ENCODE peak calls at places on chromosome 13, in eight cellular contexts. E is HFFc6, V is H1, Y is fibroblast of villous mesenchyme, T is tibial nerve, F is mucosa of descending colon, W is mesothelial cell of epicardium, D is RWPE1. G is an unnamed sample.
A peak's percentile ranks its signal among the peaks of the same experiment; 100 is the strongest.

GRCh38 chr13:98198683-98199082 is 21.6 kb upstream of the RNF113B start:
- DNase-seq in Y (no peak), T (no peak), D (no peak), V (no peak), F (no peak), W (no peak), E (no peak), G (no peak)

GRCh38 chr13:41053384-41053826 is 7.9 kb upstream of the WBP4 start:
- DNase-seq in Y (peak; percentile 85), V (no peak), F (no peak), D (no peak), W (no peak), T (no peak), E (peak; percentile 44), G (no peak)

GRCh38 chr13:21458457-21458815 is 667 bp downstream of the ZDHHC20 start:
- DNase-seq in E (no peak), V (peak; percentile 62), W (no peak), D (peak; percentile 55), F (peak; percentile 73), Y (no peak), T (no peak), G (peak; percentile 75)

GRCh38 chr13:44313674-44314073 is 60.0 kb upstream of the SERP2 start:
- DNase-seq in D (peak; percentile 81), E (peak; percentile 83), W (no peak), Y (peak; percentile 64), T (no peak), V (no peak), F (no peak), G (no peak)

GRCh38 chr13:95044452-95045205 is 256.6 kb downstream of the ABCC4 start:
- DNase-seq in D (no peak), Y (no peak), F (no peak), E (no peak), W (no peak), V (no peak), T (no peak), G (no peak)

GRCh38 chr13:106589716-106590115 is 21.8 kb upstream of the ARGLU1 start:
- DNase-seq in V (no peak), D (no peak), Y (no peak), F (no peak), T (no peak), W (no peak), E (no peak), G (no peak)

GRCh38 chr13:39462456-39462855 is 140.5 kb downstream of the LHFPL6 start:
- DNase-seq in F (no peak), W (no peak), Y (no peak), D (no peak), E (no peak), T (no peak), V (no peak), G (no peak)

GRCh38 chr13:48874165-48874564 is 101.5 kb upstream of the FNDC3A start:
- DNase-seq in E (no peak), F (no peak), D (no peak), V (no peak), Y (no peak), W (no peak), T (no peak), G (no peak)

GRCh38 chr13:35349673-35350278 is 126.7 kb downstream of the MAB21L1 start:
- DNase-seq in V (no peak), T (no peak), W (no peak), E (no peak), D (peak; percentile 4), F (no peak), Y (peak; percentile 0), G (no peak)

GRCh38 chr13:110138700-110139036 is 168.3 kb downstream of the COL4A1 start:
- DNase-seq in F (no peak), T (no peak), Y (no peak), E (no peak), V (no peak), D (no peak), W (no peak), G (no peak)

GRCh38 chr13:110135977-110136597 is 170.9 kb downstream of the COL4A1 start:
- DNase-seq in E (no peak), D (no peak), Y (no peak), V (no peak), F (no peak), T (no peak), W (no peak), G (no peak)

GRCh38 chr13:110136660-110137585 is 170.0 kb downstream of the COL4A1 start:
- DNase-seq in V (no peak), T (no peak), D (no peak), Y (no peak), E (no peak), F (no peak), W (no peak), G (no peak)

GRCh38 chr13:110138009-110138699 is 168.8 kb downstream of the COL4A1 start:
- DNase-seq in F (peak; percentile 71), Y (peak; percentile 80), V (no peak), E (peak; percentile 73), D (peak; percentile 90), W (peak; percentile 53), T (no peak), G (peak; percentile 95)

DNA sequence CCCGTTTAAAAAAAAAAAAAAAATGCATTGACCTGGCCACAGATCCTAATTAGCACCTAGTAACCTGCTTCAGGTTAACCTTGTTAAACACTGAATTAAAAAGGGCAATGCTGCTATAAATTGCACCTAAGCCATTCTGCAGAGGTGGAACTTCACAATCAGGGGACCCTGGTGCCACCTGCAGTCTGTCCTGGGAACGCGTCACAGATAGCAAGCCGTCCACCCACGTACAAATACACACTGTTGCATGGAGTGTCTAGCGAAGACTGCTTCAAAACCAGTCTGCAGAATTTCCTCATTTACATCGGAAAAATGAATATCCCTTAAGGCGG is 169.3 kb downstream of the COL4A1 start:
- DNase-seq in E (no peak), Y (no peak), V (no peak), D (peak; percentile 41), W (no peak), T (no peak), F (no peak), G (peak; percentile 62)
- TF ChIP-seq CTCF in E (no peak), Y (peak; percentile 29), V (peak; percentile 40), D (peak; percentile 33), W (no peak), T (peak; percentile 29), F (no peak), G (peak; percentile 11)

GRCh38 chr13:59305896-59306295 is 857.8 kb downstream of the DIAPH3 start:
- DNase-seq in F (no peak), D (no peak), Y (no peak), W (no peak), T (no peak), E (no peak), V (no peak), G (no peak)

GRCh38 chr13:59300347-59301165 is 863.2 kb downstream of the DIAPH3 start:
- DNase-seq in T (no peak), E (no peak), W (no peak), Y (no peak), V (no peak), D (no peak), F (no peak), G (no peak)

GRCh38 chr13:59301166-59301551 is 862.6 kb downstream of the DIAPH3 start:
- DNase-seq in D (no peak), Y (no peak), F (no peak), V (no peak), T (no peak), E (no peak), W (no peak), G (no peak)

GRCh38 chr13:59304596-59304995 is 859.1 kb downstream of the DIAPH3 start:
- DNase-seq in W (no peak), E (no peak), T (no peak), Y (no peak), V (no peak), F (no peak), D (no peak), G (no peak)

DNA sequence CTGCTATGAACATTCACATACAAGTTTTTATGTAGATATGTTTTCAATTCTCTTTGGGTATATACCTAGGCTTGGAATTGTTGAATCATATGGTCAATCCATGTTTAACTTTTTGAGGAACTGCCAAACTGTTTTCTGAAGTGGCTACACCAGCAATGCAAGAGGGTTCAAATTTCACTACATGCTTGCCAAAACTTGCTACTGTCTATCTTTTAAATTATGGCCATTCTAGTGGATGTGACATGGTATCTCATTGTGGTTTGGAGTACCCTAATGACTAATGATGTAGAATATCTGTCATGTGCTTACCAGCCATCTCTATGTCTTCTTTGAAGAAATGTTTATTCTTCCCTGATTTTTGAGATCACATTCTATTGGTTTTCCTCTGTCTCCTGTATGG is 860.3 kb downstream of the DIAPH3 start:
- DNase-seq in E (no peak), D (no peak), Y (no peak), V (no peak), F (no peak), T (no peak), W (no peak), G (no peak)
- TF ChIP-seq CTCF in E (no peak), D (no peak), Y (no peak), V (no peak), F (no peak), T (no peak), W (no peak), G (no peak)

GRCh38 chr13:32259116-32259515 is 56.0 kb downstream of the ZAR1L start:
- DNase-seq in W (no peak), Y (no peak), F (no peak), T (no peak), D (no peak), V (no peak), E (no peak), G (no peak)
- TF ChIP-seq CTCF in W (no peak), Y (peak; percentile 11), F (no peak), T (no peak), D (no peak), V (no peak), E (peak; percentile 41), G (no peak)

GRCh38 chr13:113000575-113000974 is 31.6 kb downstream of the MCF2L start:
- DNase-seq in T (no peak), F (no peak), D (no peak), E (no peak), V (no peak), Y (no peak), W (no peak), G (no peak)

GRCh38 chr13:113004126-113004525 is 35.1 kb downstream of the MCF2L start:
- DNase-seq in F (no peak), D (no peak), E (no peak), T (no peak), Y (no peak), W (no peak), V (no peak), G (no peak)

GRCh38 chr13:113001251-113002140 is 32.5 kb downstream of the MCF2L start:
- DNase-seq in W (peak; percentile 70), F (no peak), D (no peak), T (no peak), V (no peak), Y (peak; percentile 3), E (no peak), G (peak; percentile 74)

GRCh38 chr13:113002891-113003290 is 33.9 kb downstream of the MCF2L start:
- DNase-seq in F (no peak), V (no peak), W (no peak), D (no peak), Y (no peak), T (no peak), E (no peak), G (no peak)

DNA sequence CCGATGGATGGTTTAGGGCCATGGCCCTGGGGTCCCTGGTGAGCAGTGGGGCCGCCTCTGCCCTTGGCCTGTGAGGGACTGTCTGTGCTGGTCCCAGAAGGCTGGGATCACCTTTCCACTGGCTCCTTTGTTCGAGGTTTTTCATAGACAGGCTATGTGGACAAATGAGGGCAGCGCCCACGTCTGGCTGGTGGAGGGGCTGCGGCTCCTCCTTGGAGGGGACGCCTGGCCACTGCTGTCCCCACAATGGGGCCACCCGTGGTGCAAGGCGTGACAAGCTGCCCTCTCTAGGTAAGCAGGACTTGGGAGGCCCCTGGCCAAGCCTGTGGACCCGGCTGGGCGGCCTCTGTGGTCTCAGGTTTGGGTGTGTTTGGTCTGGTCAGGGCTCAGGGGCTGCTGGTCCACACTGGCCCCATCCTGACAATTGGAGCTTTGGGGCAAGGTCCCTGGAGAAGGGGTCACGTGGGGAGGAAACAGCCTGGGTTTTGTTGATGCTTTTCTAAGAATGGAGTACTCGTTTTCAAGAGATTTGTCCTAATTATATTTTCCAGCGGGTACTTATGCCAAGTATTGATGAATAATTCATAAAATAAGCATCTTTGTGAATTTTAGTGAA is 33.3 kb downstream of the MCF2L start:
- DNase-seq in E (no peak), W (no peak), D (no peak), V (peak; percentile 84), Y (no peak), F (no peak), T (no peak), G (no peak)
- TF ChIP-seq CTCF in E (peak; percentile 35), W (peak; percentile 45), D (no peak), V (no peak), Y (no peak), F (peak; percentile 8), T (no peak), G (no peak)